ENCODE peak calls at places on chromosomes 2 and 18, in six cellular contexts. D is CD4-positive, alpha-beta T cell; E is GM12865; O is HCT116; J is suprapubic skin; K is brain microvascular endothelial cell. U is an unnamed sample.

GRCh38 chr2:200373196-200373595 is 66.7 kb downstream of the SPATS2L start:
- DNase-seq in D (no peak), E (peak), O (no peak), J (no peak), K (no peak), U (no peak)

GRCh38 chr2:142290931-142291330 is 160.1 kb upstream of the LRP1B start:
- DNase-seq in D (no peak), E (no peak), O (no peak), J (no peak), K (peak), U (no peak)

GRCh38 chr2:46669996-46670793 is 190.8 kb downstream of the TMEM247 start:
- DNase-seq in D (no peak), E (no peak), O (no peak), J (no peak), K (peak), U (no peak)

GRCh38 chr18:36769611-36770314 is 59.0 kb downstream of the TPGS2 start:
- DNase-seq in D (no peak), E (peak), O (peak), J (no peak), K (no peak), U (peak)

GRCh38 chr2:216633616-216634316 is 546 bp downstream of the IGFBP2 start:
- DNase-seq in D (no peak), E (no peak), O (no peak), J (no peak), K (no peak), U (no peak)

GRCh38 chr2:102239344-102239743 is 52.5 kb downstream of the IL1RL2 start:
- DNase-seq in D (no peak), E (no peak), O (no peak), J (no peak), K (no peak), U (no peak)

GRCh38 chr18:55012041-55012440 is 52.8 kb upstream of the CCDC68 start:
- DNase-seq in D (no peak), E (no peak), O (no peak), J (no peak), K (no peak), U (no peak)

GRCh38 chr2:113080134-113080533 is 12.4 kb downstream of the IL1F10 start:
- DNase-seq in D (no peak), E (peak), O (peak), J (no peak), K (peak), U (peak)

GRCh38 chr2:114400890-114401289 is 41.6 kb upstream of the DPP10 start:
- DNase-seq in D (no peak), E (peak), O (no peak), J (no peak), K (no peak), U (no peak)

GRCh38 chr18:56200381-56200831 is 438.0 kb downstream of the TXNL1 start:
- DNase-seq in D (no peak), E (no peak), O (no peak), J (no peak), K (peak), U (no peak)

GRCh38 chr2:216603884-216604245 is 29.4 kb upstream of the IGFBP2 start:
- DNase-seq in D (no peak), E (no peak), O (no peak), J (no peak), K (no peak), U (no peak)

GRCh38 chr2:240458044-240458899 is 22.8 kb downstream of the GPC1 start:
- DNase-seq in D (no peak), E (no peak), O (no peak), J (peak), K (no peak), U (no peak)

GRCh38 chr18:24199563-24199962 is 60.7 kb downstream of the CABYR start:
- DNase-seq in D (no peak), E (no peak), O (no peak), J (no peak), K (no peak), U (no peak)

GRCh38 chr2:203809084-203809521 is 58.5 kb upstream of the CTLA4 start:
- DNase-seq in D (no peak), E (no peak), O (no peak), J (no peak), K (peak), U (no peak)

GRCh38 chr2:191041418-191042161 is 27.6 kb upstream of the STAT1 start:
- DNase-seq in D (no peak), E (no peak), O (peak), J (no peak), K (peak), U (no peak)

GRCh38 chr18:62865498-62865897 is 150.2 kb downstream of the PHLPP1 start:
- DNase-seq in D (no peak), E (no peak), O (no peak), J (no peak), K (no peak), U (no peak)

GRCh38 chr2:116517936-116518335 is 1296.6 kb upstream of the DDX18 start:
- DNase-seq in D (no peak), E (no peak), O (no peak), J (no peak), K (no peak), U (no peak)
- TF ChIP-seq CTCF in D (no peak), E (no peak), O (no peak), J (no peak), K (no peak), U (no peak)

DNA sequence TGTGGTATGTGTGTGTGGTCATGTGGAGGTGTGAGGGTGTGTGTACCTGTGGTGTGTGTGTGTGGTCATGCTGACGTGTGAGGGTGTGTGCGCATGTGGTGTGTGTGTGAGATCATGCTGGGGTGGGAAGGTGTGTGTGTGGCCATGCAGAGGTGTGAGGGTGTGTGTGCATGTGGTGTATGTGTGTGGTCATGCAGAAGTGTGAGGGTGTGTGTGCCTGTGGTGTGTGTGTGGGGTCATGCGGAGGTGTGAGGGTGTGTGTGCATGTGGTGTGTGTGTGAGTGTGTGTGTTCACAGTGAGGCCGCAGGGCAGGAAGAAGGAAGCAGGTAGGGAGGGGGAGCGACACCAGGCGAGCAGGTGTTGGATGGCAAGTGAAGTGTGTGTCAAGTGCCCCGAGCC is 259.0 kb downstream of the LOXHD1 start:
- DNase-seq in D (no peak), E (no peak), O (no peak), J (no peak), K (no peak), U (no peak)
- TF ChIP-seq CTCF in D (no peak), E (no peak), O (no peak), J (no peak), K (no peak), U (no peak)

GRCh38 chr18:49899647-49900330 is 86.5 kb upstream of the ACAA2 start:
- DNase-seq in D (no peak), E (no peak), O (no peak), J (no peak), K (no peak), U (no peak)
- TF ChIP-seq CTCF in D (no peak), E (no peak), O (peak), J (no peak), K (peak), U (no peak)

GRCh38 chr18:59142274-59142673 is 2.6 kb downstream of the SEC11C start:
- DNase-seq in D (no peak), E (peak), O (no peak), J (no peak), K (no peak), U (peak)

GRCh38 chr18:59141294-59142068 is 1.8 kb downstream of the SEC11C start:
- DNase-seq in D (no peak), E (peak), O (no peak), J (no peak), K (no peak), U (no peak)

GRCh38 chr18:59139291-59139614 is 431 bp upstream of the SEC11C start:
- DNase-seq in D (peak), E (peak), O (peak), J (peak), K (peak), U (peak)

GRCh38 chr18:59139615-59140286 is at the start of gene SEC11C:
- DNase-seq in D (peak), E (peak), O (peak), J (peak), K (peak), U (peak)

GRCh38 chr18:59140287-59140885 is 702 bp downstream of the SEC11C start:
- DNase-seq in D (no peak), E (no peak), O (no peak), J (no peak), K (peak), U (no peak)
- TF ChIP-seq CTCF in D (no peak), E (no peak), O (no peak), J (no peak), K (no peak), U (no peak)

GRCh38 chr2:33597026-33597425 is 2.1 kb downstream of the FAM98A start:
- DNase-seq in D (no peak), E (no peak), O (no peak), J (no peak), K (no peak), U (no peak)

GRCh38 chr2:33599943-33600192 is 769 bp upstream of the FAM98A start:
- DNase-seq in D (no peak), E (no peak), O (no peak), J (no peak), K (no peak), U (no peak)

GRCh38 chr2:33598472-33599174 is 476 bp downstream of the FAM98A start:
- DNase-seq in D (peak), E (peak), O (no peak), J (no peak), K (peak), U (peak)

GRCh38 chr2:33602216-33602830 is 3.2 kb upstream of the FAM98A start:
- DNase-seq in D (no peak), E (no peak), O (no peak), J (no peak), K (peak), U (no peak)

DNA sequence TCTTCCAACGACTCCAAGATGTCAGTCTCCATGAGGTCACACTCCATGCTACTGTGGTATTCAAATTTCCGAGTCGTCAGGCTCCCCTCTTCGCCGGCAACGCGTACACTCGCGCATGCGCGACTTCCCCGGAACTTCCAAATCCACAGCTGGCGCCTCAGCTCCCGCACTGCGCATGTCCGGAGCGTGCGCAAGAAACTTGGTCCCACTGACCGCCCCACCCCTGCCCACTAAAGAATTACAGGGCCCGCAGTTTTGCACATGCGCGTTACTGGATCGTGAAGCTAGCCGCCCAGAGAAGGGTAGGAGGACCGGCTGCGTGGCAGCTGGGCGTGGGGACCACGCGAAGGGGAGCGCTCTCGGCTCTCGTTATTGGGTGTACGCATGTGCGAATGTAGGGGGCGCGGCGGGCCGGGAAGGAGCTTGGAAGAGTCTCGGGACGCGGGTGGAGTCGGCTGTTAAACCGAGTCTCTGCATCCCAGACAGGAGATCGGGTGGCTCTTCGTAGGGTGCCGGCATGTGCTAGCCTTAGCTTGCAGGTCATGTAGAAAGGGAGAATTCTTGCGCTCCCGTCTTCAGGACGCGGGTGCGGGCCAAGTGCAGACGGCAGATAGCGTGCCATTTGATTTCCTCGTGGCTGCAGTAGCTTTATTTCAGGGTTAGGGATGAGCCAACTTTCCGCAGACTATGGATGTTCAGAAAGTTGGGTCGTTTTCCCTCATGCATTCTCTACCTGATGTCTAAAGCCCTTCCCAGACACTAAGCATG is at the start of gene FAM98A:
- DNase-seq in D (peak), E (peak), O (peak), J (peak), K (peak), U (peak)
- TF ChIP-seq CTCF in D (no peak), E (peak), O (no peak), J (no peak), K (peak), U (no peak)

GRCh38 chr18:32899819-32900218 is 127.0 kb upstream of the KLHL14 start:
- DNase-seq in D (no peak), E (no peak), O (no peak), J (no peak), K (no peak), U (no peak)
- TF ChIP-seq CTCF in D (no peak), E (no peak), O (no peak), J (no peak), K (peak), U (no peak)

GRCh38 chr2:73282924-73283544 is 1.2 kb downstream of the FBXO41 start:
- DNase-seq in D (no peak), E (no peak), O (no peak), J (no peak), K (no peak), U (no peak)
- TF ChIP-seq CTCF in D (no peak), E (no peak), O (peak), J (no peak), K (no peak), U (no peak)

DNA sequence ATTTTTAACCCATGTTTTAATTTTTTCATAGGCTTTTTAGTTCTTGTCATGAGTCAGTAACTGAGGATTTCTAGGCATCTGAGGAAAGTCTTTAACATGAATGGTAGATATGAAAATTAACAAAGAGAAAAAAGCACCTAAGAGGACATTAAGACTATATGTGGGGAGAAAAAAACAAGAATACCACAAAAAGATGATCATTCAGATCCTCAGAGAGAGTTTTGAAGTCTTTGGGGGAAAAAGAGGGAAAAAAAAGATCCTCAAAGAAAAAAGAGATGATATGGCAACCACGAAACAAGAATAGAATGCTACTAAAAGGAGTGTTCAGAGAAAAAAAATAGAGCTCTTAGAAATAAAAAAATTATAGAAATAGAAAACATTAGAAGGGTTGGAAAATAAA is 8.1 kb downstream of the DRC1 start:
- DNase-seq in D (no peak), E (no peak), O (no peak), J (no peak), K (no peak), U (no peak)
- TF ChIP-seq CTCF in D (no peak), E (no peak), O (no peak), J (no peak), K (no peak), U (no peak)